ENCODE peak calls at places on chromosomes 3 and 15, in ten cellular contexts. One of them, this sample, is unnamed. For H3K4me1, the result is how much of the 10 kb centered on the place peaks cover.

GRCh38 chr3:114151091-114151490 is 27.8 kb downstream of the DRD3 start:
- DNase-seq in stomach: no peak
- DNase-seq in ovary: no peak
- DNase-seq in cardiac muscle cell: no peak
- DNase-seq in CD8-positive, alpha-beta memory T cell: no peak
- DNase-seq in tibial nerve: no peak
- DNase-seq in heart left ventricle: no peak
- DNase-seq in aorta: no peak
- DNase-seq in testis: no peak
- DNase-seq in lower lobe of right lung: no peak
- DNase-seq in this sample: no peak

GRCh38 chr3:161406594-161407555 is 35.6 kb upstream of the SPTSSB start:
- DNase-seq in stomach: no peak
- DNase-seq in ovary: no peak
- DNase-seq in cardiac muscle cell: no peak
- DNase-seq in CD8-positive, alpha-beta memory T cell: peak
- DNase-seq in tibial nerve: no peak
- DNase-seq in heart left ventricle: no peak
- DNase-seq in aorta: no peak
- DNase-seq in testis: no peak
- DNase-seq in lower lobe of right lung: no peak
- DNase-seq in this sample: no peak

GRCh38 chr15:101283931-101284330 is 6.6 kb upstream of the SELENOS start:
- DNase-seq in stomach: no peak
- DNase-seq in ovary: no peak
- DNase-seq in cardiac muscle cell: no peak
- DNase-seq in CD8-positive, alpha-beta memory T cell: no peak
- DNase-seq in tibial nerve: no peak
- DNase-seq in heart left ventricle: no peak
- DNase-seq in aorta: no peak
- DNase-seq in testis: peak
- DNase-seq in lower lobe of right lung: no peak
- DNase-seq in this sample: no peak

GRCh38 chr15:58307313-58307961 is 124.4 kb upstream of the LIPC start:
- DNase-seq in stomach: no peak
- DNase-seq in ovary: no peak
- DNase-seq in cardiac muscle cell: peak
- DNase-seq in CD8-positive, alpha-beta memory T cell: no peak
- DNase-seq in tibial nerve: no peak
- DNase-seq in heart left ventricle: no peak
- DNase-seq in aorta: no peak
- DNase-seq in testis: no peak
- DNase-seq in lower lobe of right lung: no peak
- DNase-seq in this sample: no peak

GRCh38 chr15:50977157-50977556 is 68.7 kb downstream of the AP4E1 start:
- DNase-seq in stomach: no peak
- DNase-seq in ovary: no peak
- DNase-seq in cardiac muscle cell: peak
- DNase-seq in CD8-positive, alpha-beta memory T cell: no peak
- DNase-seq in tibial nerve: no peak
- DNase-seq in heart left ventricle: no peak
- DNase-seq in aorta: no peak
- DNase-seq in testis: no peak
- DNase-seq in lower lobe of right lung: no peak
- DNase-seq in this sample: no peak

GRCh38 chr3:157786216-157786615 is 283.0 kb upstream of the VEPH1 start:
- DNase-seq in stomach: no peak
- DNase-seq in ovary: no peak
- DNase-seq in cardiac muscle cell: peak
- DNase-seq in CD8-positive, alpha-beta memory T cell: no peak
- DNase-seq in tibial nerve: no peak
- DNase-seq in heart left ventricle: no peak
- DNase-seq in aorta: no peak
- DNase-seq in testis: no peak
- DNase-seq in lower lobe of right lung: no peak
- DNase-seq in this sample: no peak

GRCh38 chr15:40313531-40314398 is 6.0 kb upstream of the PLCB2 start:
- DNase-seq in stomach: peak
- DNase-seq in ovary: no peak
- DNase-seq in cardiac muscle cell: no peak
- DNase-seq in CD8-positive, alpha-beta memory T cell: peak
- DNase-seq in tibial nerve: peak
- DNase-seq in heart left ventricle: peak
- DNase-seq in aorta: peak
- DNase-seq in testis: peak
- DNase-seq in lower lobe of right lung: peak
- DNase-seq in this sample: peak

GRCh38 chr3:41267975-41268640 is 68.8 kb downstream of the CTNNB1 start:
- DNase-seq in stomach: no peak
- DNase-seq in ovary: no peak
- DNase-seq in cardiac muscle cell: peak
- DNase-seq in CD8-positive, alpha-beta memory T cell: no peak
- DNase-seq in tibial nerve: no peak
- DNase-seq in heart left ventricle: no peak
- DNase-seq in aorta: no peak
- DNase-seq in testis: no peak
- DNase-seq in lower lobe of right lung: no peak
- DNase-seq in this sample: no peak

GRCh38 chr15:73560501-73561117 is 72.6 kb downstream of the NPTN start:
- DNase-seq in stomach: no peak
- DNase-seq in ovary: no peak
- DNase-seq in cardiac muscle cell: peak
- DNase-seq in CD8-positive, alpha-beta memory T cell: peak
- DNase-seq in tibial nerve: peak
- DNase-seq in heart left ventricle: no peak
- DNase-seq in aorta: no peak
- DNase-seq in testis: no peak
- DNase-seq in lower lobe of right lung: no peak
- DNase-seq in this sample: peak

GRCh38 chr3:52343946-52344600 is 28.0 kb downstream of the DNAH1 start:
- DNase-seq in stomach: no peak
- DNase-seq in ovary: no peak
- DNase-seq in cardiac muscle cell: no peak
- DNase-seq in CD8-positive, alpha-beta memory T cell: no peak
- DNase-seq in tibial nerve: no peak
- DNase-seq in heart left ventricle: no peak
- DNase-seq in aorta: no peak
- DNase-seq in testis: no peak
- DNase-seq in lower lobe of right lung: no peak
- DNase-seq in this sample: no peak

GRCh38 chr15:65783872-65784271 is 8.2 kb downstream of the DENND4A start:
- DNase-seq in stomach: no peak
- DNase-seq in ovary: no peak
- DNase-seq in cardiac muscle cell: no peak
- DNase-seq in CD8-positive, alpha-beta memory T cell: no peak
- DNase-seq in tibial nerve: no peak
- DNase-seq in heart left ventricle: no peak
- DNase-seq in aorta: no peak
- DNase-seq in testis: no peak
- DNase-seq in lower lobe of right lung: no peak
- DNase-seq in this sample: no peak

GRCh38 chr3:184177331-184177731 is 2.7 kb downstream of the AP2M1 start:
- DNase-seq in stomach: no peak
- DNase-seq in ovary: no peak
- DNase-seq in cardiac muscle cell: peak
- DNase-seq in CD8-positive, alpha-beta memory T cell: no peak
- DNase-seq in tibial nerve: no peak
- DNase-seq in heart left ventricle: no peak
- DNase-seq in aorta: peak
- DNase-seq in testis: no peak
- DNase-seq in lower lobe of right lung: no peak
- DNase-seq in this sample: no peak

GRCh38 chr15:39887832-39888231 is 32.2 kb downstream of the GPR176 start:
- DNase-seq in stomach: peak
- DNase-seq in ovary: no peak
- DNase-seq in cardiac muscle cell: peak
- DNase-seq in CD8-positive, alpha-beta memory T cell: no peak
- DNase-seq in tibial nerve: peak
- DNase-seq in heart left ventricle: no peak
- DNase-seq in aorta: no peak
- DNase-seq in testis: peak
- DNase-seq in lower lobe of right lung: no peak
- DNase-seq in this sample: peak

GRCh38 chr3:100329800-100330489 is 4.6 kb upstream of the NIT2 start:
- DNase-seq in stomach: no peak
- DNase-seq in ovary: no peak
- DNase-seq in cardiac muscle cell: no peak
- DNase-seq in CD8-positive, alpha-beta memory T cell: no peak
- DNase-seq in tibial nerve: no peak
- DNase-seq in heart left ventricle: no peak
- DNase-seq in aorta: no peak
- DNase-seq in testis: no peak
- DNase-seq in lower lobe of right lung: no peak
- DNase-seq in this sample: no peak

GRCh38 chr3:148791955-148792354 is 35.7 kb upstream of the CPB1 start:
- DNase-seq in stomach: no peak
- DNase-seq in ovary: no peak
- DNase-seq in cardiac muscle cell: no peak
- DNase-seq in CD8-positive, alpha-beta memory T cell: no peak
- DNase-seq in tibial nerve: no peak
- DNase-seq in heart left ventricle: no peak
- DNase-seq in aorta: no peak
- DNase-seq in testis: no peak
- DNase-seq in lower lobe of right lung: no peak
- DNase-seq in this sample: no peak

GRCh38 chr15:49468440-49468839 is 45.4 kb downstream of the FGF7 start:
- DNase-seq in stomach: no peak
- DNase-seq in ovary: no peak
- DNase-seq in cardiac muscle cell: peak
- DNase-seq in CD8-positive, alpha-beta memory T cell: no peak
- DNase-seq in tibial nerve: no peak
- DNase-seq in heart left ventricle: no peak
- DNase-seq in aorta: no peak
- DNase-seq in testis: no peak
- DNase-seq in lower lobe of right lung: no peak
- DNase-seq in this sample: no peak

GRCh38 chr3:160490166-160490565 is 40.6 kb upstream of the TRIM59 start:
- DNase-seq in stomach: no peak
- DNase-seq in ovary: no peak
- DNase-seq in cardiac muscle cell: no peak
- DNase-seq in CD8-positive, alpha-beta memory T cell: no peak
- DNase-seq in tibial nerve: no peak
- DNase-seq in heart left ventricle: no peak
- DNase-seq in aorta: no peak
- DNase-seq in testis: no peak
- DNase-seq in lower lobe of right lung: no peak
- DNase-seq in this sample: no peak

DNA sequence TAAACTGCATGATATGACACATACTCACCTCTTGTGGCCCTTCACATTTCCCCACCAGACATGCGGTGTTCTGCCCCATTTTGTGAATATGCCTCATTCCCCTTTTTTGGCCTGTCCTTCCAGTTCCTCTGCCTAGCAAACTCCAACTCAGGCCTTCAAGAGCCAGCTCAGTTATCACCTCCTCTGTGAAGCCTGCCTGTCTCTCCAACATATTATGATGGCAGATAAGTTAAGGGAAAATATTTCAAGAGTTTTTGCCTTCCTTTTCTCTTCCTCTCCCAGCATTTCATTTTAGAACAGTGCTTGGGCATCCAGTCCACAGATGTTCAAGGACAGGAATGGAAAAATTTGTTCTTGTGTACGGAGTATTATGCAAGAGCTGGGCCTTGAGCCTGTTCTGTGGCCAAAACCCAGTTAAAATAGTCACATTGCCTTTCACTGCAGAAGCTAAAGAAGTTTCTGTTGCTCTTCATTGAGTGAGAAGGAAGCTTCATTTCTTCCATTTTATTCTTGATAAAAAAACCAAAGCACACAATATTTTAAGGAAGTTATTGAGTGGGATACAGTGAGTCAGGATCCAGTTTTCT is 192.1 kb downstream of the GHSR start:
- DNase-seq in stomach: no peak
- DNase-seq in ovary: peak
- DNase-seq in cardiac muscle cell: peak
- DNase-seq in CD8-positive, alpha-beta memory T cell: no peak
- DNase-seq in tibial nerve: peak
- DNase-seq in heart left ventricle: peak
- DNase-seq in aorta: no peak
- DNase-seq in testis: peak
- DNase-seq in lower lobe of right lung: no peak
- DNase-seq in this sample: no peak
- H3K4me1 ChIP-seq in stomach: under half
- H3K4me1 ChIP-seq in ovary: under half
- H3K4me1 ChIP-seq in cardiac muscle cell: under half
- H3K4me1 ChIP-seq in CD8-positive, alpha-beta memory T cell: under half
- H3K4me1 ChIP-seq in tibial nerve: under half
- H3K4me1 ChIP-seq in heart left ventricle: half or more
- H3K4me1 ChIP-seq in aorta: under half
- H3K4me1 ChIP-seq in testis: under half
- H3K4me1 ChIP-seq in lower lobe of right lung: under half
- H3K4me1 ChIP-seq in this sample: under half

GRCh38 chr3:150147776-150148175 is 177.1 kb upstream of the PFN2 start:
- DNase-seq in stomach: no peak
- DNase-seq in ovary: no peak
- DNase-seq in cardiac muscle cell: peak
- DNase-seq in CD8-positive, alpha-beta memory T cell: no peak
- DNase-seq in tibial nerve: no peak
- DNase-seq in heart left ventricle: no peak
- DNase-seq in aorta: no peak
- DNase-seq in testis: no peak
- DNase-seq in lower lobe of right lung: no peak
- DNase-seq in this sample: no peak
- H3K4me3 ChIP-seq in stomach: no peak
- H3K4me3 ChIP-seq in ovary: no peak
- H3K4me3 ChIP-seq in cardiac muscle cell: no peak
- H3K4me3 ChIP-seq in CD8-positive, alpha-beta memory T cell: no peak
- H3K4me3 ChIP-seq in tibial nerve: no peak
- H3K4me3 ChIP-seq in heart left ventricle: no peak
- H3K4me3 ChIP-seq in aorta: no peak
- H3K4me3 ChIP-seq in testis: no peak
- H3K4me3 ChIP-seq in lower lobe of right lung: no peak
- H3K4me3 ChIP-seq in this sample: no peak

DNA sequence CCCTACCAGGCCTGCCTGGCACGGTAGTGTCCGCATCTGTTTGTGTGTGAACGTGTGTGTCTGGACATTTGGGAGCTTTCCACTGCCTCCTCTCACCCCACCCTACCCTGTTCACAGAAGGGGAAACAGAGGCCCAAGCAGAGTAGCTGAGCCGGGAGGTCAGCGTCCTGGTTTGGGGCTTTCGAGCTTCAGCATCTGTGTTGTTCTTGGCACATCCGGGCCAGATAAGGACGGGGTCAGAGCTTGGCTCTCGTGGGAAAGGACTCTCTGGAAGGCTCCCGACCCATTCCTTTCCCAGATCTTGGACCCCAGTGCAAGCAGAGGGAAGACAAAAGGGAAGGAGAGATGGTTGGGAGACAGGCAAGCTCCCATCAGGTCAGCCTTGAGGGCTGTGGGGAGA is 6.3 kb upstream of the PTH1R start:
- DNase-seq in stomach: no peak
- DNase-seq in ovary: no peak
- DNase-seq in cardiac muscle cell: peak
- DNase-seq in CD8-positive, alpha-beta memory T cell: no peak
- DNase-seq in tibial nerve: no peak
- DNase-seq in heart left ventricle: no peak
- DNase-seq in aorta: no peak
- DNase-seq in testis: no peak
- DNase-seq in lower lobe of right lung: no peak
- DNase-seq in this sample: no peak
- H3K4me1 ChIP-seq in stomach: under half
- H3K4me1 ChIP-seq in ovary: under half
- H3K4me1 ChIP-seq in cardiac muscle cell: half or more
- H3K4me1 ChIP-seq in CD8-positive, alpha-beta memory T cell: under half
- H3K4me1 ChIP-seq in tibial nerve: under half
- H3K4me1 ChIP-seq in heart left ventricle: half or more
- H3K4me1 ChIP-seq in aorta: under half
- H3K4me1 ChIP-seq in testis: half or more
- H3K4me1 ChIP-seq in lower lobe of right lung: under half
- H3K4me1 ChIP-seq in this sample: under half

GRCh38 chr3:197752107-197752506 is 2.4 kb downstream of the FYTTD1 start:
- DNase-seq in stomach: no peak
- DNase-seq in ovary: no peak
- DNase-seq in cardiac muscle cell: no peak
- DNase-seq in CD8-positive, alpha-beta memory T cell: no peak
- DNase-seq in tibial nerve: no peak
- DNase-seq in heart left ventricle: no peak
- DNase-seq in aorta: no peak
- DNase-seq in testis: peak
- DNase-seq in lower lobe of right lung: no peak
- DNase-seq in this sample: no peak
- H3K4me3 ChIP-seq in stomach: no peak
- H3K4me3 ChIP-seq in ovary: no peak
- H3K4me3 ChIP-seq in cardiac muscle cell: no peak
- H3K4me3 ChIP-seq in CD8-positive, alpha-beta memory T cell: no peak
- H3K4me3 ChIP-seq in tibial nerve: peak
- H3K4me3 ChIP-seq in heart left ventricle: no peak
- H3K4me3 ChIP-seq in aorta: no peak
- H3K4me3 ChIP-seq in testis: no peak
- H3K4me3 ChIP-seq in lower lobe of right lung: peak
- H3K4me3 ChIP-seq in this sample: peak

This sample was measured in colonic mucosa.